ENCODE peak calls at places on chromosomes 7 and 10, in five cellular contexts. G is endothelial cell of umbilical vein, D is HCT116, J is MM.1S, N is PC-3. K is an unnamed sample. For H3K27me3, the result is how much of the 10 kb centered on the place peaks cover.

GRCh38 chr7:117750612-117751563 is 122.4 kb downstream of the CTTNBP2 start:
- DNase-seq in G (peak), D (no peak), J (peak), N (peak), K (peak)

GRCh38 chr7:107593025-107593410 is 13.0 kb downstream of the BCAP29 start:
- DNase-seq in G (peak), D (no peak), J (no peak), N (no peak), K (no peak)

GRCh38 chr10:124622158-124622557 is 122.0 kb downstream of the FAM53B start:
- DNase-seq in G (no peak), D (no peak), J (no peak), N (no peak), K (no peak)

GRCh38 chr7:36039671-36040070 is 113.4 kb upstream of the EEPD1 start:
- DNase-seq in G (no peak), D (no peak), J (no peak), N (no peak), K (no peak)

GRCh38 chr10:97332586-97333350 is 1.8 kb downstream of the FRAT2 start:
- DNase-seq in G (peak), D (no peak), J (no peak), N (peak), K (peak)

GRCh38 chr7:111730476-111731300 is 168.4 kb upstream of the IMMP2L start:
- DNase-seq in G (peak), D (peak), J (peak), N (peak), K (peak)

GRCh38 chr10:26858707-26859034 is 2.1 kb downstream of the ABI1 start:
- DNase-seq in G (no peak), D (no peak), J (peak), N (peak), K (no peak)

GRCh38 chr10:80520661-80521488 is 16.8 kb upstream of the SH2D4B start:
- DNase-seq in G (no peak), D (no peak), J (no peak), N (no peak), K (no peak)

GRCh38 chr10:124892031-124892430 is 49.9 kb upstream of the ZRANB1 start:
- DNase-seq in G (no peak), D (no peak), J (no peak), N (no peak), K (no peak)

GRCh38 chr10:89478739-89479116 is 56.7 kb downstream of the SLC16A12 start:
- DNase-seq in G (no peak), D (no peak), J (no peak), N (no peak), K (no peak)

GRCh38 chr7:90773269-90773668 is 177.1 kb downstream of the CDK14 start:
- DNase-seq in G (no peak), D (no peak), J (peak), N (no peak), K (no peak)

GRCh38 chr10:131033166-131034085 is 278.1 kb downstream of the TCERG1L start:
- DNase-seq in G (no peak), D (no peak), J (no peak), N (no peak), K (no peak)

GRCh38 chr7:25454562-25455031 is 226.3 kb upstream of the NPVF start:
- DNase-seq in G (no peak), D (no peak), J (peak), N (no peak), K (peak)

GRCh38 chr10:30047924-30048531 is 11.4 kb downstream of the JCAD start:
- DNase-seq in G (no peak), D (no peak), J (no peak), N (no peak), K (no peak)

GRCh38 chr7:155356323-155357105 is 58.8 kb downstream of the INSIG1 start:
- DNase-seq in G (peak), D (peak), J (no peak), N (peak), K (peak)

GRCh38 chr10:71829171-71829570 is 21.9 kb downstream of the PSAP start:
- DNase-seq in G (no peak), D (no peak), J (no peak), N (no peak), K (no peak)

GRCh38 chr7:77415822-77416620 is at the start of gene GSAP:
- DNase-seq in G (peak), D (no peak), J (peak), N (peak), K (peak)

GRCh38 chr10:29585488-29585976 is 49.2 kb downstream of the SVIL start:
- DNase-seq in G (peak), D (no peak), J (peak), N (peak), K (no peak)

GRCh38 chr7:54542920-54543539 is 855 bp downstream of the VSTM2A start:
- DNase-seq in G (peak), D (no peak), J (peak), N (peak), K (peak)

GRCh38 chr10:124225468-124226270 is 132.3 kb upstream of the CHST15 start:
- DNase-seq in G (no peak), D (no peak), J (peak), N (no peak), K (no peak)

GRCh38 chr10:5896208-5896607 is 6.2 kb downstream of the FBH1 start:
- DNase-seq in G (no peak), D (no peak), J (no peak), N (no peak), K (no peak)
- H3K4me2 ChIP-seq in G (no peak), D (no peak), J (peak), N (no peak), K (no peak)

GRCh38 chr7:567305-567883 is 47.7 kb upstream of the PDGFA start:
- DNase-seq in G (no peak), D (no peak), J (no peak), N (no peak), K (no peak)

GRCh38 chr7:569071-569855 is 49.6 kb upstream of the PDGFA start:
- DNase-seq in G (no peak), D (no peak), J (no peak), N (no peak), K (no peak)

GRCh38 chr7:569996-570800 is 50.6 kb upstream of the PDGFA start:
- DNase-seq in G (no peak), D (no peak), J (no peak), N (no peak), K (no peak)

GRCh38 chr7:568681-569035 is 49.0 kb upstream of the PDGFA start:
- DNase-seq in G (no peak), D (no peak), J (no peak), N (no peak), K (peak)

DNA sequence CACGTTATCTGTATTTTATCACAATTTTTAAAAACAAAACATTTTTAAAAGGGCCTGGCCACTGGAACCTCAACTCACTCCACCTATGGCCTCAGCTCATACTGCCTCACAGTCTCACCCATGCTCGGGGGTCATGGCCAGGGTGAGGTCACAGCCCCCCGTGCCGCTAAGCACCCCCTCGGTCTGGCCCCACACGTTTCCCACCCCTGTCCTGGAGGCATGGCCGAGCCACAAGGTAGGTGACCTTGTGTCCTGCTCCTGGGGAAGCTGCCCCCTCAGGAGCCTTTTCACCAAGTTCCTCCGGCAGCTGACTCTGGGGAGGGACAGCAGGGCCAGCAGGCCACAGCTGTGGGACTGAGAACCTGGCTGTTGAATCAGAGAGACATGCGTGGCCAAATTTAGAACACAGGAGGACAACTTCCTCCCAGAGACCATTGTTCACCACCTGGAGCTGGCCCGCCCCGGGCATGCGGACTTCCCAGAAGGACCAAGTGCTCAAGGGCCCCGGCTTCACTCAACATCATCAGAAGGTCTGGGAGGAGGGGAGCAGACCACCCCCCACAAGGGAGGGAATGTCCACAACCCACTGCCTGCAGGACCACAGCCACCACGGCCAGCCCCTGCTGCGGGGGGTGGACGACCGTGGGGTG is 48.5 kb upstream of the PDGFA start:
- DNase-seq in G (no peak), D (no peak), J (no peak), N (no peak), K (no peak)
- H3K27me3 ChIP-seq in G (under half), D (under half), J (under half), N (under half), K (under half)

GRCh38 chr7:151113344-151114150 is 27.3 kb downstream of the AGAP3 start:
- DNase-seq in G (peak), D (peak), J (no peak), N (peak), K (peak)
- H3K4me2 ChIP-seq in G (peak), D (peak), J (no peak), N (peak), K (peak)

DNA sequence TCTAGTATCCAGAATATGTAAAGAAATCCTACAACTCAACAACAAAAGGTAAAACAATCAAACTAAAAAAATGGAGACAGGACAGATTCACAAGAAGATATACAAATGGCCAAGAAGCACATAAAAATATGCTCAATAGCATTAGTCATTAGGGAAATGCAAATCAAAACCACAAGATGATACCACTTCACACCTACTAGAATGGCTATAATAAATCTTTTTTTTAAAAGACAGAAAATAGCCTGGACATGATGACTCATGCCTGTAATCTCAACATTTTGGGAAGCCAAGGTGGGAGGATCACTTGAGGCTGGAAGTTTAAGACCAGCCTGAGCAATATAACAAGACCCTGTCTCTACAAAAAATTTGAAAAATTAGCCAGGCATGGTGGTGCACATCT is 27.9 kb upstream of the CHCHD3 start:
- DNase-seq in G (no peak), D (no peak), J (no peak), N (no peak), K (no peak)
- H3K27me3 ChIP-seq in G (under half), D (under half), J (under half), N (half or more), K (under half)

K was measured in hepatocyte.